ENCODE peak calls at places on chromosomes 5 and 9, in four cellular contexts. I, Y, S and K are unnamed samples.

GRCh38 chr5:115096034-115096769 is 73.5 kb downstream of the TRIM36 start:
- DNase-seq in I (no peak), Y (no peak), S (no peak), K (no peak)

GRCh38 chr9:83933804-83934203 is 12.6 kb upstream of the KIF27 start:
- DNase-seq in I (no peak), Y (no peak), S (no peak), K (no peak)

GRCh38 chr5:119417891-119418781 is 34.2 kb upstream of the HSD17B4 start:
- DNase-seq in I (no peak), Y (no peak), S (no peak), K (no peak)

GRCh38 chr9:14219865-14220655 is 93.9 kb downstream of the NFIB start:
- DNase-seq in I (no peak), Y (no peak), S (no peak), K (no peak)

GRCh38 chr5:38463634-38464521 is 92.6 kb downstream of the LIFR start:
- DNase-seq in I (no peak), Y (no peak), S (peak), K (no peak)

GRCh38 chr9:137138701-137139467 is at the start of gene GRIN1:
- DNase-seq in I (peak), Y (peak), S (no peak), K (no peak)

GRCh38 chr9:20570086-20570485 is 52.2 kb downstream of the MLLT3 start:
- DNase-seq in I (no peak), Y (no peak), S (no peak), K (no peak)

GRCh38 chr5:181271081-181271480 is 10.1 kb upstream of the TRIM52 start:
- DNase-seq in I (no peak), Y (no peak), S (no peak), K (no peak)

GRCh38 chr5:10393491-10393890 is 40.0 kb downstream of the MARCHF6 start:
- DNase-seq in I (no peak), Y (no peak), S (no peak), K (no peak)

GRCh38 chr5:69242215-69242927 is 7.7 kb downstream of the CDK7 start:
- DNase-seq in I (no peak), Y (no peak), S (no peak), K (no peak)

DNA sequence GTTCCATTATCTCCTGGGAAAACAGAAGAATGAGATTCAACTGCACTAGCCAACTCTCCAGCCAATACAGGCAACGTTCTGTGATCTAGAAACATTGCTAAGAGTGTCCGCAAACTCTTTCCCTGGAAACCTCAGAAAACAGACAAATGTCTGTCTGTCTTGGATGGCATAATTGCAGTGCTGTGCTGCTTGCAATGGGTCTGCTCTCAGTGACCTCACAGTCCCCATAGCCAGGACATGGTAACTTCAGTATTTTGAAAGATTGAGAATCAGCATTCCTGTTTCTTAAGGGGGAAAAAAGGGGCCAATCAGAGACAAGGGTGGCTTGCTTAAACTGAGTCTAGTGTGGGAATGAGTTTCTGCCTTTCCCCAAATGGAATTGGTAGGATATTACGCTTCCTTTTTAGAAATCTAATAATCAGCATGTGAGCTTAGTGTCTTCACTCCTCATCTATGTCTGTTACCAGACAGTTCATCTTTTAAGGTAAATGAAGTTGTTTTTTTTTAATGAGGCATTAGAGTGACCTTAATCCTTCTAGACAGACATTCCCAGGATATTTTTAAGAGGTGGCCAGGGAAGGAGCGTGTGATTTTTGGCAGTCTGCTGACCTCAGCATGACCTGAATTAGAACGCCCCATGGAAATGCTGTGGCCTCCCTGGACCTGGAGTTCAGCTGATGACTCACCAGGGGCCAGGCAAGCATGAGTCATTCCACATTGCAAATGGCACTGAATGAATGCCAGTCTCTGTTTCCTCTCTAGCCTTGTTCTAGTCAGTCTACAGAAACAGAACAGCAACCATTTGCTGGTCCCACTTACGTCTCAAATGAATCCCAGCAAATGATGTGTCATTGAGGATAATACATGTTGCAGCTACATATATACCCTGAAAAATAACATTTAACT is 210.2 kb upstream of the ACTBL2 start:
- DNase-seq in I (peak), Y (no peak), S (peak), K (no peak)
- H3K9ac ChIP-seq in I (no peak), Y (no peak), S (peak), K (no peak)

DNA sequence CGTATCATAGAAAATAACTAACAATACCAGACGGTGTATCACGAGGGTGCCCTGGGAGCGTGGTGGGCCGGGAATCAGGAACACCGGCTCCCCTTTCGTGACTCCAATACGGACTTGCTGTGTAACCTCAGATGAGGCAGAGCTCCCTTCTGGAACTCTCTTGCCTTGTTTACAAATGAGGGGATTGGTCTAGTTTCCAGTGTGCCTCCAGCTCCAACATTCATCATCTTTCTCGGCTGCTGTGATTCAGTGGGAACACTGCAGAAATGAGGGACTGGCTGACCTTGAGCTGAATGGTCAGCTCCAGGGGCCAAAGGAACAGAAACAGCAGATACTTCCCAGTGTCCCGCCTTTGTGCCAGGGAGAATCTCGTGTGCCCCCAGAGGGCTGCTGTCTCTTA is 22.6 kb upstream of the TGFBI start:
- DNase-seq in I (no peak), Y (no peak), S (no peak), K (no peak)
- TF ChIP-seq CBX5 in I (no peak), Y (no peak), S (no peak), K (no peak)

GRCh38 chr9:124016152-124017063 is 4.8 kb downstream of the LHX2 start:
- DNase-seq in I (no peak), Y (peak), S (no peak), K (no peak)
- TF ChIP-seq RFX5 in I (no peak), Y (no peak), S (no peak), K (no peak)

DNA sequence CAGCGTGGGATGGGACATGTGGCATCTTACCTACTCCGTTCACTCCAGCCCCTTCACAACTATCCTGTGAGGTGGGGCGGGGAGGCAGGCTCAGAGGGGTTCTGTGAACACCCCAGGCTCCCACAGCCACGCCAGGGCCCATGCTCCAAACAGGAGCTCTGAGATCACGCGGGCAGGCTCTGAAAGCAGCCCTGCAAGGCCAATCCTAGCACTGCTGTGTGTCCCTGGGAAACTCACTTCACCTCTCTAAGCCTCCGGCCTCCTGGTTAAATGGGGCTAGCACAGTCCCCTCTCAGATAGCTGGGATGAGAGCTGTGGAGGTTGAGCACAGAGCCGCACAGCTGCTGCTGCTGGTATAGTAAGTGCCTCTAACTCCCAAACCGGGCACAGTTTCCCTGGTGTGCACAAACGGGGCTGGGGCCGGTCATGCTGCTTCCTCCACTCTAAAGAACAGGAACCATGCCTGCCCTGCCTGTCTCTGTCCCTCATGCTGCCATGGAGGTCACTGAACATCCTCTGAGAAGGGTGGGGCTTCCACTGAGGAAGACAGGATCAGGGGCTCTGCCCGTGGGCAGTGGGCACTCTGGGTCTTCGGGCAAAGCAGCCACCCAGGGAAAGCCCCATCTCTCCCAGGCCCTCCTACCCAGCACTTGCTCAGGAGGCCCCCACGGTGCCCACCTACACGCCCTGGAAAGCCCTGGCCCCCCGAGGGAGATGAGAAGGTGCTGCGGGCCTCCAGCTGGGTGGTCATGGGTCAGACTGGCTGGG is 13.0 kb upstream of the ASS1 start:
- DNase-seq in I (no peak), Y (no peak), S (no peak), K (no peak)
- H3K9ac ChIP-seq in I (no peak), Y (no peak), S (no peak), K (no peak)

GRCh38 chr9:17669206-17669605 is 90.3 kb downstream of the SH3GL2 start:
- DNase-seq in I (no peak), Y (no peak), S (no peak), K (no peak)
- TF ChIP-seq CBX5 in I (no peak), Y (no peak), S (no peak), K (no peak)